ENCODE peak calls at places on chromosomes 6 and 20, in five cellular contexts. One of them, this sample, is unnamed.

GRCh38 chr6:28544211-28544610 is 18.5 kb downstream of the GPX5 start:
- DNase-seq in mucosa of descending colon: no peak
- DNase-seq in stomach: no peak
- DNase-seq in cardiac fibroblast: no peak
- DNase-seq in GM23338: peak; percentile 63
- DNase-seq in this sample: peak; percentile 23

GRCh38 chr6:10449751-10450150 is 34.9 kb upstream of the TFAP2A start:
- DNase-seq in mucosa of descending colon: no peak
- DNase-seq in stomach: no peak
- DNase-seq in cardiac fibroblast: no peak
- DNase-seq in GM23338: no peak
- DNase-seq in this sample: no peak

GRCh38 chr6:136323431-136324112 is 33.9 kb upstream of the BCLAF1 start:
- DNase-seq in mucosa of descending colon: no peak
- DNase-seq in stomach: no peak
- DNase-seq in cardiac fibroblast: peak; percentile 46
- DNase-seq in GM23338: no peak
- DNase-seq in this sample: no peak

GRCh38 chr6:134016558-134016814 is 35.9 kb downstream of the SLC2A12 start:
- DNase-seq in mucosa of descending colon: no peak
- DNase-seq in stomach: no peak
- DNase-seq in cardiac fibroblast: no peak
- DNase-seq in GM23338: no peak
- DNase-seq in this sample: no peak

GRCh38 chr20:17468073-17468840 is 62.9 kb downstream of the BFSP1 start:
- DNase-seq in mucosa of descending colon: no peak
- DNase-seq in stomach: no peak
- DNase-seq in cardiac fibroblast: no peak
- DNase-seq in GM23338: no peak
- DNase-seq in this sample: no peak

GRCh38 chr6:165439928-165440554 is 130.6 kb upstream of the C6orf118 start:
- DNase-seq in mucosa of descending colon: no peak
- DNase-seq in stomach: no peak
- DNase-seq in cardiac fibroblast: peak; percentile 89
- DNase-seq in GM23338: peak; percentile 80
- DNase-seq in this sample: peak; percentile 46

GRCh38 chr20:33600414-33600813 is 61.7 kb upstream of the C20orf144 start:
- DNase-seq in mucosa of descending colon: no peak
- DNase-seq in stomach: no peak
- DNase-seq in cardiac fibroblast: no peak
- DNase-seq in GM23338: peak; percentile 40
- DNase-seq in this sample: no peak

GRCh38 chr6:129351807-129352206 is 358.2 kb downstream of the ARHGAP18 start:
- DNase-seq in mucosa of descending colon: no peak
- DNase-seq in stomach: no peak
- DNase-seq in cardiac fibroblast: no peak
- DNase-seq in GM23338: no peak
- DNase-seq in this sample: no peak

GRCh38 chr6:100289285-100289684 is 175.4 kb downstream of the SIM1 start:
- DNase-seq in mucosa of descending colon: no peak
- DNase-seq in stomach: no peak
- DNase-seq in cardiac fibroblast: no peak
- DNase-seq in GM23338: no peak
- DNase-seq in this sample: no peak

GRCh38 chr20:16407251-16408067 is 165.8 kb downstream of the KIF16B start:
- DNase-seq in mucosa of descending colon: no peak
- DNase-seq in stomach: no peak
- DNase-seq in cardiac fibroblast: no peak
- DNase-seq in GM23338: no peak
- DNase-seq in this sample: no peak

GRCh38 chr6:48765352-48765961 is 654.5 kb upstream of the PTCHD4 start:
- DNase-seq in mucosa of descending colon: no peak
- DNase-seq in stomach: peak; percentile 32
- DNase-seq in cardiac fibroblast: peak; percentile 87
- DNase-seq in GM23338: peak; percentile 88
- DNase-seq in this sample: peak; percentile 50

GRCh38 chr6:4565301-4566250 is 210.6 kb upstream of the CDYL start:
- DNase-seq in mucosa of descending colon: no peak
- DNase-seq in stomach: no peak
- DNase-seq in cardiac fibroblast: no peak
- DNase-seq in GM23338: no peak
- DNase-seq in this sample: no peak

GRCh38 chr6:18155864-18156396 is 708 bp downstream of the KDM1B start:
- DNase-seq in mucosa of descending colon: peak; percentile 83
- DNase-seq in stomach: peak; percentile 82
- DNase-seq in cardiac fibroblast: peak; percentile 26
- DNase-seq in GM23338: peak; percentile 95
- DNase-seq in this sample: peak; percentile 86

GRCh38 chr6:146785001-146785585 is 186.3 kb downstream of the ADGB start:
- DNase-seq in mucosa of descending colon: no peak
- DNase-seq in stomach: no peak
- DNase-seq in cardiac fibroblast: peak; percentile 52
- DNase-seq in GM23338: peak; percentile 85
- DNase-seq in this sample: peak; percentile 62

GRCh38 chr6:144090384-144090783 is 5.0 kb downstream of the SF3B5 start:
- DNase-seq in mucosa of descending colon: no peak
- DNase-seq in stomach: no peak
- DNase-seq in cardiac fibroblast: no peak
- DNase-seq in GM23338: no peak
- DNase-seq in this sample: no peak

GRCh38 chr6:144094731-144095133 is 641 bp downstream of the SF3B5 start:
- DNase-seq in mucosa of descending colon: no peak
- DNase-seq in stomach: no peak
- DNase-seq in cardiac fibroblast: no peak
- DNase-seq in GM23338: no peak
- DNase-seq in this sample: no peak

GRCh38 chr6:144095134-144096002 is at the start of gene SF3B5:
- DNase-seq in mucosa of descending colon: peak; percentile 97
- DNase-seq in stomach: peak; percentile 99
- DNase-seq in cardiac fibroblast: peak; percentile 100
- DNase-seq in GM23338: peak; percentile 100
- DNase-seq in this sample: peak; percentile 100

GRCh38 chr6:144093236-144093635 is 2.1 kb downstream of the SF3B5 start:
- DNase-seq in mucosa of descending colon: no peak
- DNase-seq in stomach: no peak
- DNase-seq in cardiac fibroblast: no peak
- DNase-seq in GM23338: no peak
- DNase-seq in this sample: no peak

GRCh38 chr6:144093658-144094057 is 1.7 kb downstream of the SF3B5 start:
- DNase-seq in mucosa of descending colon: no peak
- DNase-seq in stomach: no peak
- DNase-seq in cardiac fibroblast: no peak
- DNase-seq in GM23338: no peak
- DNase-seq in this sample: no peak
- H3K4me3 ChIP-seq in mucosa of descending colon: no peak overlapping the region
- H3K4me3 ChIP-seq in stomach: peak overlapping the region; percentile 78
- H3K4me3 ChIP-seq in cardiac fibroblast: no peak overlapping the region
- H3K4me3 ChIP-seq in GM23338: peak overlapping the region; percentile 93
- H3K4me3 ChIP-seq in this sample: peak overlapping the region; percentile 67

GRCh38 chr20:49668181-49668877 is 45.3 kb downstream of the B4GALT5 start:
- DNase-seq in mucosa of descending colon: peak; percentile 49
- DNase-seq in stomach: peak; percentile 61
- DNase-seq in cardiac fibroblast: no peak
- DNase-seq in GM23338: no peak
- DNase-seq in this sample: peak; percentile 96
- H3K4me3 ChIP-seq in mucosa of descending colon: no peak overlapping the region
- H3K4me3 ChIP-seq in stomach: no peak overlapping the region
- H3K4me3 ChIP-seq in cardiac fibroblast: no peak overlapping the region
- H3K4me3 ChIP-seq in GM23338: no peak overlapping the region
- H3K4me3 ChIP-seq in this sample: peak overlapping the region; percentile 56

DNA sequence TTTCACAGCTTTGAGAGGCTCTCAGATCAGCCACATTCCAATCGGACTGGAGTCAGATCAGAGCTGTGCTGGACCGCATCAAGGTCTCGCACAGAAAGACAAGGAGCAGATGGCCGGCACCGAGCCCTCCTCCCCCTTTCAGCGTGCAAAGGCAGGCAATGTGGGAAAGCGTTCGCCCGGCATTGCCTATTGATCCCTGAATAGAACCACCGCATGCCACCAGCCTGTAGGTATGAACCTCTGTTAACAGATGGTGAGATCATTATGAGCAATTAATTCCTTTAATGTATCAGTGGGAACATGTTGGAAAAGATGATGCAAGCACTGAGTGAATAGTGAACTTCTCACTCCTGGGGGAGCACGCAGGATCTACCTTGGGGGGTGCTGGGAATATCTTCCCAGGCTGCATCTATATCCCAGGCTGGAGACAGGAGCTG is 117.5 kb upstream of the ID4 start:
- DNase-seq in mucosa of descending colon: no peak
- DNase-seq in stomach: no peak
- DNase-seq in cardiac fibroblast: peak; percentile 36
- DNase-seq in GM23338: peak; percentile 76
- DNase-seq in this sample: no peak
- H3K4me3 ChIP-seq in mucosa of descending colon: no peak overlapping the region
- H3K4me3 ChIP-seq in stomach: no peak overlapping the region
- H3K4me3 ChIP-seq in cardiac fibroblast: no peak overlapping the region
- H3K4me3 ChIP-seq in GM23338: no peak overlapping the region
- H3K4me3 ChIP-seq in this sample: no peak overlapping the region

GRCh38 chr6:155185544-155185943 is 78.3 kb upstream of the CLDN20 start:
- DNase-seq in mucosa of descending colon: peak; percentile 72
- DNase-seq in stomach: peak; percentile 54
- DNase-seq in cardiac fibroblast: no peak
- DNase-seq in GM23338: peak; percentile 59
- DNase-seq in this sample: no peak
- H3K4me3 ChIP-seq in mucosa of descending colon: no peak overlapping the region
- H3K4me3 ChIP-seq in stomach: no peak overlapping the region
- H3K4me3 ChIP-seq in cardiac fibroblast: no peak overlapping the region
- H3K4me3 ChIP-seq in GM23338: no peak overlapping the region
- H3K4me3 ChIP-seq in this sample: peak overlapping the region; percentile 90

GRCh38 chr6:46651766-46652165 is 852 bp downstream of the CYP39A1 start:
- DNase-seq in mucosa of descending colon: no peak
- DNase-seq in stomach: no peak
- DNase-seq in cardiac fibroblast: no peak
- DNase-seq in GM23338: no peak
- DNase-seq in this sample: no peak

GRCh38 chr6:46648869-46649488 is 3.6 kb downstream of the CYP39A1 start:
- DNase-seq in mucosa of descending colon: no peak
- DNase-seq in stomach: no peak
- DNase-seq in cardiac fibroblast: no peak
- DNase-seq in GM23338: no peak
- DNase-seq in this sample: no peak

GRCh38 chr6:46652232-46652602 is 401 bp downstream of the CYP39A1 start:
- DNase-seq in mucosa of descending colon: no peak
- DNase-seq in stomach: no peak
- DNase-seq in cardiac fibroblast: no peak
- DNase-seq in GM23338: peak; percentile 9
- DNase-seq in this sample: no peak

GRCh38 chr6:46652603-46653438 is at the start of the genes CYP39A1 and SLC25A27:
- DNase-seq in mucosa of descending colon: peak; percentile 96
- DNase-seq in stomach: peak; percentile 96
- DNase-seq in cardiac fibroblast: peak; percentile 79
- DNase-seq in GM23338: peak; percentile 98
- DNase-seq in this sample: peak; percentile 79

GRCh38 chr6:46651006-46651405 is 1.6 kb downstream of the CYP39A1 start:
- DNase-seq in mucosa of descending colon: no peak
- DNase-seq in stomach: no peak
- DNase-seq in cardiac fibroblast: no peak
- DNase-seq in GM23338: no peak
- DNase-seq in this sample: no peak
- H3K4me3 ChIP-seq in mucosa of descending colon: no peak overlapping the region
- H3K4me3 ChIP-seq in stomach: peak overlapping the region; percentile 92
- H3K4me3 ChIP-seq in cardiac fibroblast: no peak overlapping the region
- H3K4me3 ChIP-seq in GM23338: peak overlapping the region; percentile 64
- H3K4me3 ChIP-seq in this sample: no peak overlapping the region

GRCh38 chr6:65450451-65450850 is 256.6 kb downstream of the EYS start:
- DNase-seq in mucosa of descending colon: no peak
- DNase-seq in stomach: no peak
- DNase-seq in cardiac fibroblast: no peak
- DNase-seq in GM23338: peak; percentile 60
- DNase-seq in this sample: no peak

GRCh38 chr6:65452333-65452732 is 254.7 kb downstream of the EYS start:
- DNase-seq in mucosa of descending colon: no peak
- DNase-seq in stomach: no peak
- DNase-seq in cardiac fibroblast: no peak
- DNase-seq in GM23338: no peak
- DNase-seq in this sample: no peak

DNA sequence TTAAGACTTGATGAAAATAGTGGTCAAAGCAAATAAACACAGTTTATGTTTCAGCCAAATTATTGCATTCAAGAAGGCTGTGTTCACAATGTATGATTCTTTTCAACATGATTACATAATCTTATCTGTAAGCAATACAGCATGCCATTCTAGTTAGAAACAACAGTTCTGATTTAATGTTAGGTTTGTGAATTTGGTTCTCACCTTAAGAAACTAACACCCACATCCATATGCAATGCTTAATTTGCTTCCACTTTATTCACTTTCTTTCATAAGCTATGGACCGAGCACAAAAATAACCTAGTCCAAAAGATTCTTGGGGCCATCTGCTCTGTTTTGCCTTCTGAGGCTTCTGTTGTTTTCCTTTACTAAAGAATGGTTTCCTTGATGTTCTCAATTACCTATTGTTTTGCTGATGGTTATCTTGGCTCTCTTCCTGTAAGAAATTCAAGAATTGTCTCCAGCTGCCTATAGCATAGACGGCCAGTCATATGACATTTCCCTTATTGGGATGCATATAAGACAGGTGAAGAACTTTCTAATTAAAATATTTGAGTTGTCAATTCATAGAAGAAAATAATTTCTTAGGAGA is 258.1 kb downstream of the EYS start:
- DNase-seq in mucosa of descending colon: no peak
- DNase-seq in stomach: no peak
- DNase-seq in cardiac fibroblast: no peak
- DNase-seq in GM23338: peak; percentile 33
- DNase-seq in this sample: no peak
- H3K4me3 ChIP-seq in mucosa of descending colon: no peak overlapping the region
- H3K4me3 ChIP-seq in stomach: no peak overlapping the region
- H3K4me3 ChIP-seq in cardiac fibroblast: no peak overlapping the region
- H3K4me3 ChIP-seq in GM23338: no peak overlapping the region
- H3K4me3 ChIP-seq in this sample: no peak overlapping the region

GRCh38 chr6:14661696-14662095 is 544.1 kb downstream of the CD83 start:
- DNase-seq in mucosa of descending colon: no peak
- DNase-seq in stomach: no peak
- DNase-seq in cardiac fibroblast: no peak
- DNase-seq in GM23338: no peak
- DNase-seq in this sample: no peak
- H3K4me3 ChIP-seq in mucosa of descending colon: no peak overlapping the region
- H3K4me3 ChIP-seq in stomach: no peak overlapping the region
- H3K4me3 ChIP-seq in cardiac fibroblast: no peak overlapping the region
- H3K4me3 ChIP-seq in GM23338: no peak overlapping the region
- H3K4me3 ChIP-seq in this sample: no peak overlapping the region

DNA sequence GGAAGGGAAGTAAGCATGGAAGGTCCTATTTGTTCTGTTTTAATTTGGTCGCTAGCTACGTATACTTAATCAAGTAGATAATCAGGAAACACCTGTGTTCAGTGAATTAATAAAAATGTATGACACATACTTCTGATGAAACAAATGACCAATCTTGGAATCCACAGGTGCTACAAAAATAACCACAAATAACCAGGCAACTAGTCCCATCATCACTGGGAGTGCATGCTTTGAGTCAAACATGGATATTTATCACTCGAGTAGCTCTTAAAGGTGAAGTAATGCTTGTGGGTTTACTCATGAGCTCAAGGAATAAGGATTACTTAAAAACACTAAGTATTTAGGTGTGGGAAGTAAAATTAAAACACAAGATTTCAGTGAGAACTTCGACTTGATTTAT is 285.6 kb upstream of the ID4 start:
- DNase-seq in mucosa of descending colon: no peak
- DNase-seq in stomach: no peak
- DNase-seq in cardiac fibroblast: no peak
- DNase-seq in GM23338: no peak
- DNase-seq in this sample: no peak
- H3K4me3 ChIP-seq in mucosa of descending colon: no peak overlapping the region
- H3K4me3 ChIP-seq in stomach: no peak overlapping the region
- H3K4me3 ChIP-seq in cardiac fibroblast: no peak overlapping the region
- H3K4me3 ChIP-seq in GM23338: no peak overlapping the region
- H3K4me3 ChIP-seq in this sample: no peak overlapping the region

GRCh38 chr6:107538856-107539387 is 49.0 kb downstream of the SOBP start:
- DNase-seq in mucosa of descending colon: no peak
- DNase-seq in stomach: no peak
- DNase-seq in cardiac fibroblast: no peak
- DNase-seq in GM23338: no peak
- DNase-seq in this sample: no peak
- H3K4me3 ChIP-seq in mucosa of descending colon: no peak overlapping the region
- H3K4me3 ChIP-seq in stomach: no peak overlapping the region
- H3K4me3 ChIP-seq in cardiac fibroblast: no peak overlapping the region
- H3K4me3 ChIP-seq in GM23338: no peak overlapping the region
- H3K4me3 ChIP-seq in this sample: no peak overlapping the region